ENCODE peak calls at places on chromosomes 16 and 17, in eight cellular contexts. I is fibroblast of lung, V is fibroblast of pulmonary artery, C is GM12865, U is thoracic aorta, J is dorsolateral prefrontal cortex, E is epithelial cell of esophagus, T is foreskin fibroblast. Y is an unnamed sample.

GRCh38 chr17:18208092-18208491 is 17.3 kb upstream of the LLGL1 start:
- DNase-seq in I (no peak), V (no peak), C (no peak), U (no peak), J (no peak), E (no peak), T (no peak), Y (no peak)

GRCh38 chr17:17555151-17555550 is 36.4 kb downstream of the PEMT start:
- DNase-seq in I (no peak), V (no peak), C (no peak), U (no peak), J (no peak), E (no peak), T (no peak), Y (no peak)

GRCh38 chr16:74611721-74612120 is 4.8 kb upstream of the GLG1 start:
- DNase-seq in I (peak), V (peak), C (no peak), U (no peak), J (no peak), E (no peak), T (peak), Y (no peak)

GRCh38 chr16:80804451-80805383 is at the start of gene CDYL2:
- DNase-seq in I (peak), V (peak), C (peak), U (no peak), J (no peak), E (peak), T (peak), Y (peak)

GRCh38 chr17:81558115-81558468 is 5.9 kb upstream of the FAAP100 start:
- DNase-seq in I (no peak), V (no peak), C (no peak), U (no peak), J (no peak), E (no peak), T (no peak), Y (no peak)

GRCh38 chr17:39772987-39773664 is 35.4 kb downstream of the GRB7 start:
- DNase-seq in I (no peak), V (no peak), C (no peak), U (no peak), J (no peak), E (no peak), T (no peak), Y (no peak)

GRCh38 chr16:1433263-1433560 is 2.3 kb downstream of the PERCC1 start:
- DNase-seq in I (no peak), V (no peak), C (no peak), U (no peak), J (no peak), E (no peak), T (no peak), Y (no peak)

GRCh38 chr17:38328620-38329019 is 15.1 kb downstream of the GPR179 start:
- DNase-seq in I (no peak), V (no peak), C (no peak), U (no peak), J (peak), E (no peak), T (no peak), Y (no peak)

GRCh38 chr16:54000361-54000760 is 286.2 kb downstream of the IRX3 start:
- DNase-seq in I (no peak), V (no peak), C (no peak), U (no peak), J (no peak), E (no peak), T (no peak), Y (no peak)

GRCh38 chr17:41308918-41309359 is at the start of gene KRTAP16-1:
- DNase-seq in I (no peak), V (no peak), C (no peak), U (no peak), J (peak), E (no peak), T (no peak), Y (no peak)

GRCh38 chr17:9890124-9890523 is 14.9 kb downstream of the RCVRN start:
- DNase-seq in I (no peak), V (no peak), C (peak), U (no peak), J (no peak), E (peak), T (no peak), Y (peak)

GRCh38 chr16:84965428-84966149 is 45.7 kb downstream of the ZDHHC7 start:
- DNase-seq in I (no peak), V (no peak), C (no peak), U (no peak), J (no peak), E (no peak), T (no peak), Y (no peak)

GRCh38 chr17:81717766-81718089 is 5.6 kb downstream of the SLC25A10 start:
- DNase-seq in I (no peak), V (no peak), C (no peak), U (no peak), J (no peak), E (no peak), T (no peak), Y (no peak)

GRCh38 chr17:71117461-71117860 is 948.1 kb downstream of the KCNJ2 start:
- DNase-seq in I (no peak), V (no peak), C (no peak), U (no peak), J (no peak), E (no peak), T (no peak), Y (no peak)

GRCh38 chr17:72471296-72471695 is 350.5 kb downstream of the SOX9 start:
- DNase-seq in I (no peak), V (no peak), C (no peak), U (no peak), J (no peak), E (no peak), T (no peak), Y (no peak)

GRCh38 chr17:59513934-59514841 is 51.2 kb upstream of the DHX40 start:
- DNase-seq in I (peak), V (peak), C (no peak), U (no peak), J (peak), E (peak), T (peak), Y (peak)

GRCh38 chr17:13002761-13003453 is 14.9 kb downstream of the ELAC2 start:
- DNase-seq in I (peak), V (peak), C (peak), U (peak), J (peak), E (peak), T (peak), Y (peak)
- TF ChIP-seq CTCF in I (peak), V (peak), C (peak), U (peak), J (peak), E (peak), T (peak), Y (peak)

DNA sequence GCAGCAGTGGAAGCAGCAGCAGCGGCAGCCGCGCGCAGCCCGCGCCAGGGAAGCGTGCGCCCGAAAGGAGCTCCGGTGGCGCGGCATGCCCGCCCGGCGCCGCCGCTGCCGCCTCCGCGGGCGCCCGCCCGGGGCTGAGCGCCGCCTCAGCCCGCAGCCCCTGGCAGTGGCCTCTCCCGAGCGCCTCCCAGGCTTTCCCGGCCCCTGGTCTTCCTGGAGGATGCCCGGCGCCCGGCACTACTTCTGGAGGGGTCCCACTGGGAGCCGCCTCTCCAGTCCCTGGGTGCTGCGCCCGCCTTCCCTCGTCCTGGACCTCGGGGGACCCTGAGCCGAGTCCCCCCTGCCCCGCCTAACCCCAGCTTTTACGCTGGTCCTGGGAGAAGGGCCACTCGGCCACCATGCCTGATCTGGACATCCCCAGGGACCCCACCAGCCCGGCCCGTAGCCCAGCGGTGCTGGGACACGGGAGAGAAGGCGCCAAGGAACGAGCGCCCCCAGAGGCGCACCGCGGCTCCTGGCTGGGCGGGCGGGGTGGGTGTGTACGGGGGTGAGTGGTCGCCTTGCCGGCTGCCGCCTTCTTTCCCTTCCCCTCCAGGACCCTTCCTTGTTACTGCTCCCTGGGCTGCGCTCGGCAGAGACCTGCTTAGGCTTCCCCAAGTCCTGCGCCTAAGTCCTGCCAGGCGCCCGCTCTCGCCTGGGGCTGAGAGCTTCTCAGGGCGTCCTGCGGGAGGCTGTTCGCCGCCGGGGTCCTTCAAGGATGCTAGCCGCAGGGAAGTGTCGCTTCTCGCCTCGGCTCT is 713 bp downstream of the ASIC2 start:
- DNase-seq in I (peak), V (peak), C (no peak), U (no peak), J (peak), E (peak), T (peak), Y (no peak)
- TF ChIP-seq CTCF in I (no peak), V (no peak), C (peak), U (peak), J (no peak), E (peak), T (peak), Y (peak)

GRCh38 chr17:64354396-64354795 is 36.3 kb downstream of the PECAM1 start:
- DNase-seq in I (no peak), V (no peak), C (no peak), U (no peak), J (no peak), E (no peak), T (no peak), Y (no peak)

GRCh38 chr17:64357191-64357981 is 33.3 kb downstream of the PECAM1 start:
- DNase-seq in I (peak), V (peak), C (no peak), U (no peak), J (peak), E (peak), T (peak), Y (peak)

GRCh38 chr17:64355536-64356303 is 34.9 kb downstream of the PECAM1 start:
- DNase-seq in I (peak), V (peak), C (no peak), U (no peak), J (no peak), E (no peak), T (peak), Y (peak)

GRCh38 chr17:64356304-64356686 is 34.4 kb downstream of the PECAM1 start:
- DNase-seq in I (no peak), V (no peak), C (no peak), U (no peak), J (no peak), E (no peak), T (no peak), Y (no peak)

DNA sequence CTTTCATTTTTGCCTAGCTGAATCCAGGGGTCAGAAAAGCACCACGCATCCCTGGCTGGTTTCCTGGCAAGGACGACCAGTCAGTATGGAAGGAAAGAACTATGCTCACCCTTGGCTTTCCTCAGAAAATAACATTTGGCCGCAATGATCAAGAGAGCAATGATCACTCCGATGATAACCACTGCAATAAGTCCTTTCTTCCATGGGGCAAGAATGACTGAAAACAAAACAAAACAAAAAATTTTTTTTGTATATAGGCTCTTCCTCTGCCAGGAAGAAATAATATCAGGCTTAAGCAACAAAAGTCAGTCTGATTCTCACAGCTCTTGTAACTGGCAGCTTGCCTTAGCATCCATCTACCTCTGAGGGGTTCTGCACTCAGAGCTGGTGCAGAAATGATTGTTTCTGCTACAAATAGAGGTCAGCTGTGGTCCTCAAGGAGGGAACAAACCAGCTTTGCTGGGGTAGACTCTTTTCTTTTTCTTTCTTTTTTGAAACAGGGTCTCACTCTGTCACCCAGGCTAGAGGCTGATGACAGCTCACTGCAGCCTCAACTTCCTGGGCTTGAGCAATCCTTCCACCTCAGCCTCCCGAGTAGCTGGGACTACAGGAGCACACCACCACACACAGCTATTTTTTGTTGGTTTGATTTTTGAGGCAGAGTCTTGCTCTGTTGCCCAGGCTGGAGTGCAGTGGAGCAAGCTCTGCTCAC is 35.7 kb downstream of the PECAM1 start:
- DNase-seq in I (peak), V (peak), C (no peak), U (no peak), J (no peak), E (no peak), T (peak), Y (peak)
- TF ChIP-seq CTCF in I (no peak), V (no peak), C (no peak), U (no peak), J (no peak), E (no peak), T (no peak), Y (no peak)

GRCh38 chr17:48338720-48339119 is 91.3 kb downstream of the SKAP1 start:
- DNase-seq in I (no peak), V (no peak), C (no peak), U (no peak), J (no peak), E (no peak), T (no peak), Y (no peak)
- TF ChIP-seq CTCF in I (no peak), V (no peak), C (no peak), U (no peak), J (no peak), E (no peak), T (no peak), Y (no peak)

DNA sequence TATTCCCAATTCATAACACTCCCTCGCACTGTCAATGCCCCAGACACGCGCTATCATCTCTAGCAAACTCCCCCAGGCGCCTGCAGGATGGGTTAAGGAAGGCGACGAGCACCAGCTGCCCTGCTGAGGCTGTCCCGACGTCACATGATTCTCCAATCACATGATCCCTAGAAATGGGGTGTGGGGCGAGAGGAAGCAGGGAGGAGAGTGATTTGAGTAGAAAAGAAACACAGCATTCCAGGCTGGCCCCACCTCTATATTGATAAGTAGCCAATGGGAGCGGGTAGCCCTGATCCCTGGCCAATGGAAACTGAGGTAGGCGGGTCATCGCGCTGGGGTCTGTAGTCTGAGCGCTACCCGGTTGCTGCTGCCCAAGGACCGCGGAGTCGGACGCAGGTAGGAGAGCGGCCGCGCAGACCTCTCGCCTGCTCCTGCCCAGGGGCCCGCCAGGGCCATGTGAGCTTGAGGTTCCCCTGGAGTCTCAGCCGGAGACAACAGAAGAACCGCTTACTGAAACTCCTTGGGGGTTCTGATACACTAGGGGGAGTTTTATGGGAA is at the start of gene GRN:
- DNase-seq in I (peak), V (peak), C (peak), U (peak), J (peak), E (peak), T (peak), Y (peak)
- TF ChIP-seq CTCF in I (peak), V (no peak), C (no peak), U (no peak), J (no peak), E (no peak), T (no peak), Y (no peak)

GRCh38 chr17:19365833-19366636 is 3.5 kb upstream of the B9D1 start:
- DNase-seq in I (no peak), V (no peak), C (no peak), U (no peak), J (no peak), E (no peak), T (no peak), Y (no peak)

GRCh38 chr17:19363460-19364035 is 1.0 kb upstream of the B9D1 start:
- DNase-seq in I (no peak), V (no peak), C (no peak), U (no peak), J (no peak), E (no peak), T (no peak), Y (no peak)

GRCh38 chr17:19366637-19366972 is 4.1 kb upstream of the B9D1 start:
- DNase-seq in I (no peak), V (no peak), C (no peak), U (no peak), J (no peak), E (no peak), T (no peak), Y (no peak)

GRCh38 chr17:19364699-19365498 is 2.4 kb upstream of the B9D1 start:
- DNase-seq in I (no peak), V (no peak), C (no peak), U (no peak), J (peak), E (peak), T (no peak), Y (peak)

GRCh38 chr17:19365499-19365817 is 2.9 kb upstream of the B9D1 start:
- DNase-seq in I (no peak), V (no peak), C (no peak), U (no peak), J (no peak), E (no peak), T (no peak), Y (no peak)
- TF ChIP-seq CTCF in I (no peak), V (no peak), C (no peak), U (no peak), J (no peak), E (no peak), T (no peak), Y (no peak)